ENCODE peak calls at places on chromosomes 13 and 19, in four cellular contexts. V is H9, C is A549, P is foreskin fibroblast. Q is an unnamed sample.
A peak's percentile ranks its signal among the peaks of the same experiment; 100 is the strongest.

GRCh38 chr13:47454986-47455385 is 546.1 kb downstream of the SUCLA2 start:
- DNase-seq in V (no peak), P (peak; percentile 45), C (no peak), Q (no peak)

GRCh38 chr13:24631922-24632321 is 48.3 kb upstream of the ATP12A start:
- DNase-seq in C (no peak), P (no peak), V (no peak), Q (no peak)

GRCh38 chr19:17180997-17181702 is 34.0 kb upstream of the USE1 start:
- DNase-seq in C (no peak), V (peak; percentile 66), P (no peak), Q (no peak)

GRCh38 chr19:2699413-2700142 is 2.9 kb downstream of the GNG7 start:
- DNase-seq in V (no peak), C (no peak), P (no peak), Q (no peak)

GRCh38 chr13:49436890-49437289 is 7.0 kb downstream of the CAB39L start:
- DNase-seq in V (no peak), C (no peak), P (peak; percentile 44), Q (no peak)

GRCh38 chr19:4456566-4456842 is 1.1 kb downstream of the UBXN6 start:
- DNase-seq in C (no peak), V (peak; percentile 51), P (peak; percentile 54), Q (peak; percentile 91)

GRCh38 chr19:6060600-6061391 is 49.5 kb downstream of the RFX2 start:
- DNase-seq in C (no peak), P (no peak), V (peak; percentile 55), Q (no peak)

GRCh38 chr19:3187662-3188511 is 2.2 kb downstream of the NCLN start:
- DNase-seq in V (no peak), C (no peak), P (no peak), Q (no peak)

GRCh38 chr13:50214514-50214913 is 199.3 kb downstream of the KCNRG start:
- DNase-seq in V (no peak), C (no peak), P (no peak), Q (no peak)

GRCh38 chr13:49536144-49536873 is 40.6 kb downstream of the PHF11 start:
- DNase-seq in C (no peak), P (no peak), V (no peak), Q (no peak)

GRCh38 chr19:3285647-3286176 is 61.3 kb downstream of the CELF5 start:
- DNase-seq in V (peak; percentile 95), C (peak; percentile 58), P (no peak), Q (no peak)

GRCh38 chr13:93080587-93080986 is 146.0 kb upstream of the GPC6 start:
- DNase-seq in C (no peak), P (no peak), V (no peak), Q (no peak)

GRCh38 chr19:49590971-49591730 is at the start of gene PRR12:
- DNase-seq in V (peak; percentile 81), P (no peak), C (peak; percentile 96), Q (peak; percentile 68)

GRCh38 chr19:1168877-1169791 is 4.9 kb downstream of the SBNO2 start:
- DNase-seq in V (no peak), P (peak; percentile 84), C (no peak), Q (no peak)

GRCh38 chr13:58712191-58712590 is 1080.6 kb downstream of the PCDH17 start:
- DNase-seq in V (peak; percentile 84), C (no peak), P (no peak), Q (no peak)

GRCh38 chr19:51354742-51355148 is 11.4 kb downstream of the ETFB start:
- DNase-seq in V (peak; percentile 73), P (no peak), C (no peak), Q (no peak)

GRCh38 chr19:4304509-4305252 is at the start of gene FSD1:
- DNase-seq in V (peak; percentile 84), C (peak; percentile 89), P (peak; percentile 45), Q (peak; percentile 99)

GRCh38 chr13:106513608-106514007 is 21.9 kb downstream of the EFNB2 start:
- DNase-seq in C (no peak), V (no peak), P (no peak), Q (no peak)

GRCh38 chr13:114234266-114234644 is 442 bp upstream of the CDC16 start:
- DNase-seq in V (no peak), P (no peak), C (no peak), Q (no peak)

GRCh38 chr13:113849546-113849945 is 14.3 kb downstream of the GAS6 start:
- DNase-seq in C (no peak), P (no peak), V (no peak), Q (no peak)

GRCh38 chr13:40522234-40522633 is 144.2 kb downstream of the FOXO1 start:
- DNase-seq in C (no peak), V (no peak), P (no peak), Q (no peak)

GRCh38 chr13:91014696-91015095 is 332.8 kb upstream of the MIR17HG start:
- DNase-seq in V (no peak), P (no peak), C (no peak), Q (no peak)

GRCh38 chr19:58560921-58561320 is 2.5 kb upstream of the UBE2M start:
- DNase-seq in V (no peak), P (no peak), C (no peak), Q (no peak)

GRCh38 chr13:59745395-59745788 is 418.3 kb downstream of the DIAPH3 start:
- DNase-seq in V (no peak), C (no peak), P (peak; percentile 7), Q (no peak)

GRCh38 chr19:12703056-12703455 is 6.6 kb upstream of the FBXW9 start:
- DNase-seq in C (no peak), P (no peak), V (peak; percentile 95), Q (peak; percentile 72)

GRCh38 chr13:99542788-99543406 is 41.6 kb downstream of the TM9SF2 start:
- DNase-seq in C (no peak), P (no peak), V (no peak), Q (no peak)

GRCh38 chr13:62837895-62838294 is 1422.2 kb upstream of the PCDH20 start:
- DNase-seq in C (no peak), P (peak; percentile 66), V (no peak), Q (no peak)

GRCh38 chr13:73936001-73936400 is 198.2 kb downstream of the KLF12 start:
- DNase-seq in C (no peak), P (no peak), V (no peak), Q (no peak)

GRCh38 chr13:94886191-94886590 is 173.8 kb upstream of the SOX21 start:
- DNase-seq in P (peak; percentile 0), V (no peak), C (no peak), Q (no peak)

GRCh38 chr13:107977175-107977574 is 238.2 kb downstream of the LIG4 start:
- DNase-seq in P (no peak), C (no peak), V (no peak), Q (no peak)

GRCh38 chr13:25151626-25152025 is 20.5 kb downstream of the AMER2 start:
- DNase-seq in C (no peak), P (no peak), V (no peak), Q (no peak)

GRCh38 chr19:16447015-16447384 is 24.8 kb downstream of the EPS15L1 start:
- DNase-seq in P (peak; percentile 86), V (no peak), C (no peak), Q (no peak)

GRCh38 chr19:44527554-44527953 is 1.9 kb downstream of the CEACAM20 start:
- DNase-seq in C (no peak), V (no peak), P (no peak), Q (no peak)

GRCh38 chr19:44521370-44521769 is 8.1 kb downstream of the CEACAM20 start:
- DNase-seq in V (no peak), C (no peak), P (no peak), Q (no peak)

GRCh38 chr19:44530777-44531176 is 1.3 kb upstream of the CEACAM20 start:
- DNase-seq in C (no peak), V (no peak), P (peak; percentile 2), Q (no peak)

GRCh38 chr19:44529541-44529940 is at the start of gene CEACAM20:
- DNase-seq in V (no peak), C (no peak), P (no peak), Q (no peak)

DNA sequence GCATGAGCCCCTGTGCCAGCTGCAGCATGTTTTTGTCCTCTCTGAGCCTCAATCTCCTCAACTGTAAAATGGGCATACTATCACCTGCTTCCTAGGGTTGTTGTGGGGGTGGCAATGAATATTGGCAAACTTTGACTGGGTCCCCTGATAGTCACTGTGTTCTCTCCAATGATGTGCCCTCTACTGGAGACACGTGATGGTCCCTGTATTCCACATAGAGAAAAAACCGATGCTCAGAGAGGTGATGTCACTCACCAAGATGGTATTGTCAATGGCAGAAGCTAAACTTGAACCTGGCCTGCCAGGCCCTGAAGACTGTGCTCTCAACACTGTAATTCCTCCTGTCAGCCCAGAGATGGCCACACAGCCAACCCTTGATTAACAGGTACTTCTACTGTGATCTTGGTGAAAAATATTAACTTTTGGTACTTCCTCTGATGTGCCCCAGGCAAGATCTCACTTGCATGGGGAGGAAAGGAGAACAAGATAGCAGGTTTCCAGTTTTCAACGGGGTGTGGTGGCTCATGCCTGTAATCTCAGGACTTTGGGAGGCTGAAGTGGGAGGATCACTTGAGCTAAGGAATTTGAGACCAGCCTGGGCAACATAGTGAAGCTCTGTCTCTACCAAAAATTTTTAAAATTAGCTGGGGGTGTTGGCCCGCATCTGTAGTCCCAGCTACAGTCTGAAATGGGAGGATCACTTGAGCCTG is 3.6 kb downstream of the CEACAM20 start:
- DNase-seq in P (no peak), V (no peak), C (no peak), Q (no peak)
- TF ChIP-seq CTCF in P (no peak), V (peak; percentile 16), C (no peak), Q (no peak)

DNA sequence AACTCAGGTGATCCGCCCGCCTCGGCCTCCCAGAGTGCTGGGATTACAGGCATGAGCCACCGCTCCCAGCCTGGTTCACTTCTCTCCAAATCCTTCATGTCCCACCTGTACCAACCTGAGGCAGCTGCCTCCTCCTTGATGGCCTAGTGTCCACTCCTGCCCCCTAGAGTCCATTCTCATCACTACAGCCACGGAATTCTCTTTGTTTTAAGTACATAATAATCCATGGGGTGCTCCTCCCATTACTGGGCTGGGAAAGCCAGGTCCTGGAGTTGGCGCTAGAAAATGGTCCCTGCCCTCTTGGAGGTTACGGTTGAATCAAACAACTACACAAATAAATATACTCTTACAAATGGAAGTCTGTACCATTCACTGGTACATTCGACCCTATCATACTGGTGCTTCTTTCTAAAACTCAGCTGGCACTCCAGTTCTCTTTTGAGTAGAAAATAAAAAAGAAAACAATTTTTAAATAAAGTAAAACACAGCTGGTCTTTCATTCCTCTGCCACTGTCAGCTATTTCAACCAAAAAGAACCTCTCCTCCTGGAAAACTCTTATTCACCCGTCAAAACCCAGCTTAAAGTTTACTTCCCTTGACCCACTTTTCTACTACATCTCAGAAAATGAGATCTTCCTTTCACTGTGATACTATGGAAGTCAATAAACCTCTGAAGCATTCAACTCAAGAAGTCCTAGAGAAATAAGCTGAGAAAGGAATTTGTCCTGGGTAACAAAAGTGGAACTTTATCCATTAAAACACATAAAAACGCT is 22.4 kb upstream of the ARHGEF18 start:
- DNase-seq in P (no peak), C (no peak), V (peak; percentile 89), Q (no peak)
- TF ChIP-seq CTCF in P (peak; percentile 30), C (peak; percentile 8), V (peak; percentile 83), Q (peak; percentile 9)

GRCh38 chr19:39038098-39038497 is 5.7 kb upstream of the FBXO27 start:
- DNase-seq in V (peak; percentile 83), C (peak; percentile 99), P (peak; percentile 21), Q (peak; percentile 80)
- TF ChIP-seq CTCF in V (no peak), C (peak; percentile 48), P (peak; percentile 21), Q (peak; percentile 21)

GRCh38 chr19:29561601-29562000 is 35.8 kb downstream of the VSTM2B start:
- DNase-seq in V (no peak), P (no peak), C (no peak), Q (no peak)

GRCh38 chr19:29564574-29565005 is 38.8 kb downstream of the VSTM2B start:
- DNase-seq in V (no peak), C (no peak), P (no peak), Q (no peak)

GRCh38 chr19:29563688-29564087 is 37.9 kb downstream of the VSTM2B start:
- DNase-seq in P (no peak), V (no peak), C (no peak), Q (no peak)

GRCh38 chr19:29560313-29561075 is 34.7 kb downstream of the VSTM2B start:
- DNase-seq in C (no peak), P (no peak), V (no peak), Q (no peak)

GRCh38 chr19:29562299-29563297 is 36.8 kb downstream of the VSTM2B start:
- DNase-seq in C (no peak), V (no peak), P (no peak), Q (no peak)
- TF ChIP-seq CTCF in C (no peak), V (no peak), P (no peak), Q (no peak)

Q was measured in D721Med.